ENCODE peak calls at places on chromosomes 16 and 17, in five cellular contexts. S, Z, V, G and L are unnamed samples.
A peak's percentile ranks its signal among the peaks of the same experiment; 100 is the strongest.

GRCh38 chr17:45262516-45263476 is 902 bp upstream of the SPATA32 start:
- DNase-seq in S (no peak), Z (no peak), V (peak; percentile 49), G (no peak), L (no peak)

GRCh38 chr16:2514333-2515179 is 804 bp downstream of the ATP6V0C start:
- DNase-seq in S (no peak), Z (no peak), V (peak; percentile 64), G (no peak), L (no peak)

GRCh38 chr17:75749545-75750389 is 15.2 kb downstream of the GALK1 start:
- DNase-seq in S (peak; percentile 77), Z (peak; percentile 83), V (peak; percentile 71), G (peak; percentile 79), L (peak; percentile 68)

GRCh38 chr17:41553176-41553575 is 18.7 kb downstream of the KRT9 start:
- DNase-seq in S (no peak), Z (no peak), V (no peak), G (no peak), L (no peak)

GRCh38 chr16:68936729-68937631 is 93.6 kb downstream of the TANGO6 start:
- DNase-seq in S (no peak), Z (no peak), V (peak; percentile 71), G (no peak), L (no peak)

GRCh38 chr17:9409026-9409425 is 166.6 kb downstream of the STX8 start:
- DNase-seq in S (no peak), Z (no peak), V (no peak), G (no peak), L (no peak)

GRCh38 chr16:48366165-48367093 is 18.8 kb downstream of the SIAH1 start:
- DNase-seq in S (no peak), Z (peak; percentile 61), V (peak; percentile 48), G (no peak), L (no peak)

GRCh38 chr16:12057276-12057675 is 80.7 kb downstream of the SNX29 start:
- DNase-seq in S (no peak), Z (no peak), V (no peak), G (no peak), L (no peak)

GRCh38 chr17:16158721-16159120 is 56.6 kb downstream of the NCOR1 start:
- DNase-seq in S (no peak), Z (no peak), V (no peak), G (no peak), L (no peak)

GRCh38 chr17:78133971-78134898 is 3.7 kb downstream of the TMC8 start:
- DNase-seq in S (no peak), Z (peak; percentile 88), V (no peak), G (no peak), L (no peak)

GRCh38 chr16:66660422-66661209 is 35.9 kb downstream of the CMTM4 start:
- DNase-seq in S (peak; percentile 36), Z (peak; percentile 87), V (peak; percentile 58), G (peak; percentile 28), L (no peak)

GRCh38 chr16:10013364-10013763 is 168.9 kb downstream of the GRIN2A start:
- DNase-seq in S (no peak), Z (no peak), V (no peak), G (no peak), L (no peak)

GRCh38 chr16:67917140-67917851 is 14.4 kb downstream of the CTRL start:
- DNase-seq in S (peak; percentile 50), Z (no peak), V (no peak), G (no peak), L (no peak)

GRCh38 chr16:58948244-58948643 is 214.1 kb upstream of the GOT2 start:
- DNase-seq in S (no peak), Z (no peak), V (no peak), G (no peak), L (no peak)

GRCh38 chr16:74700206-74701040 is at the start of gene MLKL:
- DNase-seq in S (no peak), Z (peak; percentile 97), V (no peak), G (peak; percentile 29), L (peak; percentile 37)

GRCh38 chr16:72921106-72921505 is 126.8 kb downstream of the ZFHX3 start:
- DNase-seq in S (no peak), Z (peak; percentile 45), V (no peak), G (no peak), L (no peak)

GRCh38 chr17:43094129-43094834 is 30.9 kb downstream of the BRCA1 start:
- DNase-seq in S (no peak), Z (no peak), V (no peak), G (peak; percentile 9), L (no peak)

GRCh38 chr16:81567987-81568748 is 123.6 kb downstream of the CMIP start:
- DNase-seq in S (no peak), Z (no peak), V (peak; percentile 87), G (no peak), L (no peak)

GRCh38 chr16:86501989-86502855 is 8.1 kb upstream of the FOXF1 start:
- DNase-seq in S (no peak), Z (no peak), V (no peak), G (no peak), L (no peak)

GRCh38 chr17:64938925-64939474 is 19.7 kb upstream of the LRRC37A3 start:
- DNase-seq in S (peak; percentile 38), Z (peak; percentile 24), V (no peak), G (no peak), L (peak; percentile 22)

GRCh38 chr17:28112199-28112995 is 69.9 kb downstream of the NLK start:
- DNase-seq in S (no peak), Z (no peak), V (no peak), G (no peak), L (no peak)

GRCh38 chr17:36880506-36880905 is 56.8 kb upstream of the LHX1 start:
- DNase-seq in S (no peak), Z (no peak), V (no peak), G (no peak), L (no peak)

GRCh38 chr16:65318138-65318537 is 196.3 kb upstream of the CDH11 start:
- DNase-seq in S (no peak), Z (no peak), V (no peak), G (no peak), L (no peak)

GRCh38 chr17:17354560-17355357 is 51.6 kb downstream of the NT5M start:
- DNase-seq in S (peak; percentile 36), Z (peak; percentile 34), V (peak; percentile 46), G (peak; percentile 19), L (peak; percentile 71)

GRCh38 chr16:15682105-15682570 is 32.1 kb downstream of the NDE1 start:
- DNase-seq in S (no peak), Z (peak; percentile 54), V (no peak), G (no peak), L (no peak)

GRCh38 chr17:2171725-2172446 is 117.0 kb downstream of the HIC1 start:
- DNase-seq in S (peak; percentile 49), Z (no peak), V (peak; percentile 63), G (peak; percentile 54), L (no peak)

GRCh38 chr17:48994548-48995331 is 2.4 kb upstream of the IGF2BP1 start:
- DNase-seq in S (no peak), Z (no peak), V (no peak), G (no peak), L (no peak)

GRCh38 chr17:40526668-40527067 is 25.2 kb upstream of the TNS4 start:
- DNase-seq in S (no peak), Z (no peak), V (no peak), G (no peak), L (no peak)

GRCh38 chr16:16021988-16022682 is 72.7 kb downstream of the ABCC1 start:
- DNase-seq in S (peak; percentile 41), Z (no peak), V (peak; percentile 90), G (peak; percentile 95), L (no peak)